ENCODE peak calls at places on chromosomes 12 and 14, in nine cellular contexts. R is RPMI7951; P is naive thymus-derived CD4-positive, alpha-beta T cell; Z is stimulated activated CD4-positive, alpha-beta T cell treated with anti-CD3 and anti-CD28 coated beads, Interleukin-1b, Interleukin-23, amount 100 ng/mL, for 24 hours; W is activated CD4-positive, alpha-beta memory T cell treated with anti-CD3 and anti-CD28 coated beads, Interleukin-2, amount 10 ng/mL, durations not matched to agents 7 days and 5 days; K is left ventricle myocardium inferior; M is tibial nerve; D is ELR; U is naive B cell. A is an unnamed sample.

GRCh38 chr12:1706284-1707016 is 15.6 kb downstream of the ADIPOR2 start:
- DNase-seq in R (no peak), P (no peak), Z (no peak), W (no peak), K (no peak), M (no peak), D (no peak), U (no peak), A (no peak)

GRCh38 chr12:115451151-115451784 is 767.3 kb upstream of the TBX3 start:
- DNase-seq in R (no peak), P (no peak), Z (no peak), W (no peak), K (no peak), M (no peak), D (no peak), U (no peak), A (no peak)

GRCh38 chr14:51432302-51432948 is 192.4 kb downstream of the TMX1 start:
- DNase-seq in R (peak; percentile 21), P (no peak), Z (no peak), W (no peak), K (no peak), M (no peak), D (no peak), U (no peak), A (no peak)

GRCh38 chr12:55845785-55846496 is 3.2 kb upstream of the MMP19 start:
- DNase-seq in R (no peak), P (no peak), Z (no peak), W (no peak), K (no peak), M (no peak), D (no peak), U (no peak), A (no peak)

GRCh38 chr12:80241576-80242273 is 142.4 kb downstream of the OTOGL start:
- DNase-seq in R (no peak), P (no peak), Z (no peak), W (no peak), K (no peak), M (peak; percentile 23), D (peak; percentile 46), U (no peak), A (peak; percentile 6)

GRCh38 chr12:22447223-22447622 is 97.1 kb downstream of the C2CD5 start:
- DNase-seq in R (no peak), P (no peak), Z (no peak), W (no peak), K (no peak), M (no peak), D (no peak), U (no peak), A (no peak)

GRCh38 chr12:186006-186625 is 27.8 kb downstream of the SLC6A12 start:
- DNase-seq in R (no peak), P (no peak), Z (no peak), W (no peak), K (no peak), M (no peak), D (no peak), U (no peak), A (no peak)

GRCh38 chr12:10033783-10034381 is 3.4 kb downstream of the CLEC9A start:
- DNase-seq in R (peak; percentile 5), P (no peak), Z (no peak), W (no peak), K (no peak), M (no peak), D (peak; percentile 52), U (no peak), A (no peak)

GRCh38 chr12:49706351-49707126 is 666 bp downstream of the FMNL3 start:
- DNase-seq in R (peak; percentile 54), P (peak; percentile 37), Z (no peak), W (peak; percentile 28), K (peak; percentile 42), M (peak; percentile 21), D (peak; percentile 55), U (no peak), A (peak; percentile 37)

GRCh38 chr12:95882080-95882479 is 23.3 kb downstream of the SNRPF start:
- DNase-seq in R (peak; percentile 45), P (no peak), Z (no peak), W (no peak), K (no peak), M (no peak), D (no peak), U (no peak), A (no peak)

GRCh38 chr12:29088611-29089219 is 60.4 kb upstream of the FAR2 start:
- DNase-seq in R (peak; percentile 40), P (no peak), Z (no peak), W (no peak), K (no peak), M (no peak), D (peak; percentile 15), U (no peak), A (no peak)

GRCh38 chr14:82313889-82314288 is 780.2 kb upstream of the SEL1L start:
- DNase-seq in R (no peak), P (no peak), Z (no peak), W (no peak), K (no peak), M (no peak), D (no peak), U (no peak), A (no peak)

GRCh38 chr12:6178981-6179761 is 21.0 kb upstream of the CD9 start:
- DNase-seq in R (peak; percentile 70), P (no peak), Z (no peak), W (no peak), K (no peak), M (no peak), D (peak; percentile 70), U (no peak), A (no peak)

GRCh38 chr12:73112035-73112816 is 840.1 kb downstream of the TRHDE start:
- DNase-seq in R (no peak), P (no peak), Z (no peak), W (no peak), K (no peak), M (no peak), D (no peak), U (no peak), A (no peak)

GRCh38 chr12:123150273-123150803 is 552 bp downstream of the PITPNM2 start:
- DNase-seq in R (peak; percentile 27), P (peak; percentile 44), Z (no peak), W (no peak), K (peak; percentile 55), M (no peak), D (peak; percentile 51), U (no peak), A (peak; percentile 32)

GRCh38 chr12:105855691-105856405 is 282.9 kb downstream of the NUAK1 start:
- DNase-seq in R (no peak), P (no peak), Z (no peak), W (no peak), K (no peak), M (no peak), D (no peak), U (no peak), A (no peak)

GRCh38 chr12:102993537-102993936 is 36.1 kb downstream of the ASCL1 start:
- DNase-seq in R (no peak), P (no peak), Z (no peak), W (no peak), K (no peak), M (no peak), D (no peak), U (no peak), A (no peak)

GRCh38 chr12:53208435-53208834 is 1.4 kb upstream of the ITGB7 start:
- DNase-seq in R (no peak), P (no peak), Z (no peak), W (no peak), K (no peak), M (no peak), D (no peak), U (no peak), A (no peak)

GRCh38 chr12:61538951-61539350 is 721.3 kb upstream of the USP15 start:
- DNase-seq in R (no peak), P (no peak), Z (no peak), W (no peak), K (no peak), M (no peak), D (no peak), U (no peak), A (no peak)

GRCh38 chr12:105228966-105229365 is 7.0 kb downstream of the APPL2 start:
- DNase-seq in R (no peak), P (no peak), Z (no peak), W (no peak), K (no peak), M (no peak), D (no peak), U (no peak), A (no peak)

GRCh38 chr14:79703209-79703608 is 508.1 kb downstream of the DIO2 start:
- DNase-seq in R (no peak), P (no peak), Z (no peak), W (no peak), K (no peak), M (no peak), D (no peak), U (no peak), A (no peak)

GRCh38 chr12:5026342-5026938 is 17.2 kb upstream of the KCNA5 start:
- DNase-seq in R (no peak), P (no peak), Z (no peak), W (no peak), K (no peak), M (no peak), D (no peak), U (no peak), A (no peak)

GRCh38 chr14:105881021-105881930 is 354.9 kb downstream of the TMEM121 start:
- DNase-seq in R (no peak), P (peak; percentile 20), Z (no peak), W (no peak), K (peak; percentile 7), M (peak; percentile 4), D (no peak), U (no peak), A (no peak)

GRCh38 chr14:52951730-52952481 is 1.1 kb upstream of the FERMT2 start:
- DNase-seq in R (peak; percentile 85), P (no peak), Z (no peak), W (no peak), K (no peak), M (no peak), D (peak; percentile 91), U (no peak), A (peak; percentile 63)

GRCh38 chr14:68346540-68347232 is 446.2 kb downstream of the ZFP36L1 start:
- DNase-seq in R (peak; percentile 5), P (no peak), Z (no peak), W (no peak), K (no peak), M (no peak), D (no peak), U (no peak), A (no peak)

GRCh38 chr12:67650528-67651379 is 2.2 kb downstream of the DYRK2 start:
- DNase-seq in R (no peak), P (no peak), Z (no peak), W (peak; percentile 20), K (no peak), M (no peak), D (peak; percentile 15), U (no peak), A (no peak)

GRCh38 chr12:56271031-56271430 is 4.3 kb downstream of the COQ10A start:
- DNase-seq in R (peak; percentile 27), P (no peak), Z (no peak), W (no peak), K (no peak), M (no peak), D (peak; percentile 61), U (no peak), A (no peak)

GRCh38 chr14:24052656-24053547 is 1.1 kb downstream of the CARMIL3 start:
- DNase-seq in R (no peak), P (peak; percentile 55), Z (no peak), W (peak; percentile 43), K (no peak), M (no peak), D (no peak), U (no peak), A (no peak)

GRCh38 chr12:82470906-82471512 is 112.7 kb downstream of the METTL25 start:
- DNase-seq in R (no peak), P (no peak), Z (no peak), W (no peak), K (no peak), M (no peak), D (no peak), U (no peak), A (no peak)

GRCh38 chr12:43795716-43796282 is 10.3 kb downstream of the TWF1 start:
- DNase-seq in R (no peak), P (no peak), Z (no peak), W (no peak), K (no peak), M (no peak), D (peak; percentile 10), U (peak; percentile 36), A (no peak)

GRCh38 chr12:109247831-109248654 is 61.0 kb downstream of the FOXN4 start:
- DNase-seq in R (no peak), P (no peak), Z (no peak), W (no peak), K (no peak), M (no peak), D (no peak), U (no peak), A (no peak)